ENCODE peak calls at places on chromosome 6, in eight cellular contexts. I is T-helper 17 cell; C is WTC11; J is activated effector memory CD4-positive, alpha-beta T cell treated with anti-CD3 and anti-CD28 coated beads, Interleukin-2, amount 50 U/mL, for 16 hours; Y is body of pancreas; G is NCI-H2227 treated with DMSO at 0.1 percent for 48 hours; H is lower lobe of right lung; L is NCI-H187 treated with DMSO at 0.1 percent for 48 hours. S is an unnamed sample.

GRCh38 chr6:129686941-129687627 is 22.9 kb downstream of the ARHGAP18 start:
- DNase-seq in J (peak; percentile 74), L (no peak), Y (no peak), H (no peak), C (no peak), I (no peak), G (no peak), S (no peak)

GRCh38 chr6:3381233-3382065 is 75.4 kb downstream of the SLC22A23 start:
- DNase-seq in I (no peak), J (no peak), L (no peak), Y (peak; percentile 30), H (no peak), C (no peak), G (no peak), S (no peak)

GRCh38 chr6:127893541-127893940 is 7.3 kb downstream of the THEMIS start:
- DNase-seq in L (no peak), Y (no peak), H (no peak), C (no peak), I (no peak), J (no peak), G (no peak), S (no peak)

GRCh38 chr6:123393333-123393732 is 243.4 kb downstream of the TRDN start:
- DNase-seq in I (no peak), G (peak; percentile 4), H (no peak), J (no peak), L (peak; percentile 71), Y (no peak), C (no peak), S (peak; percentile 6)

GRCh38 chr6:72363844-72364740 is 257.8 kb upstream of the KCNQ5 start:
- DNase-seq in J (no peak), H (no peak), G (no peak), Y (no peak), I (no peak), L (no peak), C (no peak), S (peak; percentile 91)

GRCh38 chr6:160057080-160057479 is 64.5 kb upstream of the SLC22A1 start:
- DNase-seq in G (no peak), Y (peak; percentile 37), J (no peak), L (no peak), C (no peak), H (no peak), I (no peak), S (no peak)

GRCh38 chr6:36760685-36761435 is 63.2 kb downstream of the RAB44 start:
- DNase-seq in Y (no peak), C (no peak), J (no peak), G (no peak), I (no peak), H (no peak), L (no peak), S (no peak)

GRCh38 chr6:45422541-45423110 is 44.9 kb upstream of the SUPT3H start:
- DNase-seq in L (no peak), C (peak; percentile 53), Y (peak; percentile 26), H (peak; percentile 61), I (peak; percentile 59), G (no peak), J (peak; percentile 85), S (peak; percentile 49)

GRCh38 chr6:11644601-11645000 is 107.1 kb downstream of the TMEM170B start:
- DNase-seq in G (no peak), J (no peak), H (no peak), Y (no peak), L (no peak), C (no peak), I (no peak), S (no peak)

GRCh38 chr6:32178547-32179440 is 589 bp downstream of the RNF5 start:
- DNase-seq in G (no peak), Y (no peak), J (no peak), C (no peak), I (no peak), L (no peak), H (no peak), S (no peak)

GRCh38 chr6:38579010-38579628 is 60.6 kb downstream of the BTBD9 start:
- DNase-seq in G (no peak), J (no peak), C (no peak), Y (no peak), L (no peak), H (no peak), I (no peak), S (no peak)

GRCh38 chr6:140660295-140660694 is 1285.8 kb upstream of the CITED2 start:
- DNase-seq in H (no peak), I (no peak), J (no peak), L (no peak), Y (no peak), G (no peak), C (no peak), S (no peak)

GRCh38 chr6:137119196-137120104 is 54.0 kb downstream of the IL22RA2 start:
- DNase-seq in Y (peak; percentile 13), J (no peak), I (no peak), C (no peak), H (no peak), L (no peak), G (no peak), S (no peak)

GRCh38 chr6:10381133-10381829 is 33.6 kb downstream of the TFAP2A start:
- DNase-seq in L (no peak), I (no peak), J (no peak), Y (peak; percentile 12), G (no peak), C (peak; percentile 61), H (no peak), S (peak; percentile 28)

GRCh38 chr6:166866839-166867637 is 89.3 kb downstream of the RNASET2 start:
- DNase-seq in I (no peak), C (no peak), L (no peak), H (no peak), G (no peak), Y (no peak), J (no peak), S (no peak)

GRCh38 chr6:151038616-151039015 is 173.1 kb downstream of the MTHFD1L start:
- DNase-seq in H (no peak), I (no peak), C (no peak), Y (no peak), G (no peak), J (no peak), L (no peak), S (no peak)

GRCh38 chr6:87074051-87074711 is 20.7 kb downstream of the CGA start:
- DNase-seq in L (no peak), C (no peak), G (no peak), I (no peak), Y (peak; percentile 44), J (no peak), H (no peak), S (no peak)

GRCh38 chr6:105359419-105360366 is 43.2 kb downstream of the PREP start:
- DNase-seq in H (no peak), I (no peak), G (no peak), L (no peak), J (no peak), Y (no peak), C (no peak), S (peak; percentile 86)

GRCh38 chr6:127532991-127533390 is 13.9 kb upstream of the MTCL3 start:
- DNase-seq in J (no peak), C (no peak), H (no peak), Y (no peak), L (no peak), G (no peak), I (no peak), S (no peak)